ENCODE peak calls at places on chromosome 20, in eight cellular contexts. One of them, this sample, is unnamed.

GRCh38 chr20:8161262-8162071 is 29.4 kb downstream of the PLCB1 start:
- DNase-seq in mucosa of descending colon: peak
- DNase-seq in AG10803: no peak
- DNase-seq in cardiac fibroblast: no peak
- DNase-seq in mesothelial cell of epicardium: no peak
- DNase-seq in A549: no peak
- DNase-seq in WTC11: no peak
- DNase-seq in dorsolateral prefrontal cortex: no peak
- DNase-seq in this sample: no peak

GRCh38 chr20:21505161-21505809 is 8.6 kb downstream of the NKX2-2 start:
- DNase-seq in AG10803: peak
- DNase-seq in WTC11: peak
- DNase-seq in dorsolateral prefrontal cortex: peak
- DNase-seq in mucosa of descending colon: peak
- DNase-seq in cardiac fibroblast: peak
- DNase-seq in mesothelial cell of epicardium: peak
- DNase-seq in A549: peak
- DNase-seq in this sample: peak

GRCh38 chr20:43755851-43756250 is 29.0 kb upstream of the GTSF1L start:
- DNase-seq in cardiac fibroblast: peak
- DNase-seq in WTC11: no peak
- DNase-seq in AG10803: peak
- DNase-seq in mesothelial cell of epicardium: no peak
- DNase-seq in A549: no peak
- DNase-seq in mucosa of descending colon: no peak
- DNase-seq in dorsolateral prefrontal cortex: no peak
- DNase-seq in this sample: peak

GRCh38 chr20:17014217-17014616 is 212.6 kb upstream of the PCSK2 start:
- DNase-seq in dorsolateral prefrontal cortex: peak
- DNase-seq in A549: no peak
- DNase-seq in cardiac fibroblast: no peak
- DNase-seq in AG10803: no peak
- DNase-seq in mesothelial cell of epicardium: no peak
- DNase-seq in WTC11: peak
- DNase-seq in mucosa of descending colon: no peak
- DNase-seq in this sample: no peak

GRCh38 chr20:21615617-21616080 is 89.8 kb upstream of the PAX1 start:
- DNase-seq in mesothelial cell of epicardium: peak
- DNase-seq in dorsolateral prefrontal cortex: peak
- DNase-seq in AG10803: peak
- DNase-seq in A549: peak
- DNase-seq in mucosa of descending colon: peak
- DNase-seq in cardiac fibroblast: peak
- DNase-seq in WTC11: peak
- DNase-seq in this sample: peak

GRCh38 chr20:53672484-53673129 is 79.0 kb upstream of the ZNF217 start:
- DNase-seq in dorsolateral prefrontal cortex: no peak
- DNase-seq in mucosa of descending colon: no peak
- DNase-seq in WTC11: no peak
- DNase-seq in cardiac fibroblast: no peak
- DNase-seq in A549: no peak
- DNase-seq in AG10803: peak
- DNase-seq in mesothelial cell of epicardium: no peak
- DNase-seq in this sample: peak

GRCh38 chr20:62055106-62055861 is 10.4 kb downstream of the TAF4 start:
- DNase-seq in WTC11: no peak
- DNase-seq in cardiac fibroblast: no peak
- DNase-seq in A549: no peak
- DNase-seq in mucosa of descending colon: no peak
- DNase-seq in AG10803: no peak
- DNase-seq in mesothelial cell of epicardium: no peak
- DNase-seq in dorsolateral prefrontal cortex: no peak
- DNase-seq in this sample: no peak

GRCh38 chr20:62149532-62150235 is 6.1 kb downstream of the SS18L1 start:
- DNase-seq in mucosa of descending colon: no peak
- DNase-seq in AG10803: peak
- DNase-seq in mesothelial cell of epicardium: no peak
- DNase-seq in dorsolateral prefrontal cortex: no peak
- DNase-seq in cardiac fibroblast: peak
- DNase-seq in A549: no peak
- DNase-seq in WTC11: no peak
- DNase-seq in this sample: peak

GRCh38 chr20:45629496-45630100 is at the start of gene WFDC10A:
- DNase-seq in mucosa of descending colon: peak
- DNase-seq in dorsolateral prefrontal cortex: no peak
- DNase-seq in AG10803: peak
- DNase-seq in cardiac fibroblast: peak
- DNase-seq in mesothelial cell of epicardium: no peak
- DNase-seq in A549: peak
- DNase-seq in WTC11: peak
- DNase-seq in this sample: peak

GRCh38 chr20:63432577-63433061 is 39.8 kb downstream of the KCNQ2 start:
- DNase-seq in AG10803: no peak
- DNase-seq in WTC11: peak
- DNase-seq in cardiac fibroblast: no peak
- DNase-seq in A549: no peak
- DNase-seq in mucosa of descending colon: no peak
- DNase-seq in dorsolateral prefrontal cortex: no peak
- DNase-seq in mesothelial cell of epicardium: no peak
- DNase-seq in this sample: no peak

GRCh38 chr20:11222243-11222642 is 548.4 kb upstream of the JAG1 start:
- DNase-seq in dorsolateral prefrontal cortex: no peak
- DNase-seq in cardiac fibroblast: no peak
- DNase-seq in AG10803: no peak
- DNase-seq in mesothelial cell of epicardium: no peak
- DNase-seq in WTC11: no peak
- DNase-seq in A549: no peak
- DNase-seq in mucosa of descending colon: no peak
- DNase-seq in this sample: no peak

GRCh38 chr20:19820520-19821211 is 62.6 kb downstream of the RIN2 start:
- DNase-seq in dorsolateral prefrontal cortex: no peak
- DNase-seq in A549: no peak
- DNase-seq in WTC11: no peak
- DNase-seq in mesothelial cell of epicardium: no peak
- DNase-seq in AG10803: no peak
- DNase-seq in cardiac fibroblast: no peak
- DNase-seq in mucosa of descending colon: no peak
- DNase-seq in this sample: no peak

GRCh38 chr20:41094656-41095055 is 42.7 kb upstream of the PLCG1 start:
- DNase-seq in dorsolateral prefrontal cortex: no peak
- DNase-seq in A549: no peak
- DNase-seq in cardiac fibroblast: peak
- DNase-seq in WTC11: no peak
- DNase-seq in mucosa of descending colon: no peak
- DNase-seq in mesothelial cell of epicardium: no peak
- DNase-seq in AG10803: peak
- DNase-seq in this sample: no peak

GRCh38 chr20:43731469-43731868 is 4.7 kb upstream of the GTSF1L start:
- DNase-seq in dorsolateral prefrontal cortex: no peak
- DNase-seq in cardiac fibroblast: peak
- DNase-seq in mesothelial cell of epicardium: no peak
- DNase-seq in A549: no peak
- DNase-seq in AG10803: peak
- DNase-seq in WTC11: no peak
- DNase-seq in mucosa of descending colon: no peak
- DNase-seq in this sample: peak

GRCh38 chr20:8524716-8525343 is 392.8 kb downstream of the PLCB1 start:
- DNase-seq in mucosa of descending colon: no peak
- DNase-seq in dorsolateral prefrontal cortex: no peak
- DNase-seq in WTC11: no peak
- DNase-seq in A549: no peak
- DNase-seq in mesothelial cell of epicardium: no peak
- DNase-seq in AG10803: no peak
- DNase-seq in cardiac fibroblast: no peak
- DNase-seq in this sample: no peak

GRCh38 chr20:44011251-44011940 is 96.7 kb downstream of the TOX2 start:
- DNase-seq in mucosa of descending colon: no peak
- DNase-seq in A549: no peak
- DNase-seq in WTC11: no peak
- DNase-seq in cardiac fibroblast: no peak
- DNase-seq in dorsolateral prefrontal cortex: no peak
- DNase-seq in AG10803: no peak
- DNase-seq in mesothelial cell of epicardium: no peak
- DNase-seq in this sample: no peak

GRCh38 chr20:8898823-8899222 is 170.1 kb upstream of the PLCB4 start:
- DNase-seq in WTC11: no peak
- DNase-seq in mesothelial cell of epicardium: no peak
- DNase-seq in dorsolateral prefrontal cortex: no peak
- DNase-seq in cardiac fibroblast: no peak
- DNase-seq in A549: no peak
- DNase-seq in mucosa of descending colon: no peak
- DNase-seq in AG10803: no peak
- DNase-seq in this sample: no peak

GRCh38 chr20:57657537-57658446 is 37.6 kb upstream of the ZBP1 start:
- DNase-seq in cardiac fibroblast: no peak
- DNase-seq in mesothelial cell of epicardium: peak
- DNase-seq in A549: no peak
- DNase-seq in mucosa of descending colon: peak
- DNase-seq in AG10803: no peak
- DNase-seq in WTC11: peak
- DNase-seq in dorsolateral prefrontal cortex: peak
- DNase-seq in this sample: no peak

DNA sequence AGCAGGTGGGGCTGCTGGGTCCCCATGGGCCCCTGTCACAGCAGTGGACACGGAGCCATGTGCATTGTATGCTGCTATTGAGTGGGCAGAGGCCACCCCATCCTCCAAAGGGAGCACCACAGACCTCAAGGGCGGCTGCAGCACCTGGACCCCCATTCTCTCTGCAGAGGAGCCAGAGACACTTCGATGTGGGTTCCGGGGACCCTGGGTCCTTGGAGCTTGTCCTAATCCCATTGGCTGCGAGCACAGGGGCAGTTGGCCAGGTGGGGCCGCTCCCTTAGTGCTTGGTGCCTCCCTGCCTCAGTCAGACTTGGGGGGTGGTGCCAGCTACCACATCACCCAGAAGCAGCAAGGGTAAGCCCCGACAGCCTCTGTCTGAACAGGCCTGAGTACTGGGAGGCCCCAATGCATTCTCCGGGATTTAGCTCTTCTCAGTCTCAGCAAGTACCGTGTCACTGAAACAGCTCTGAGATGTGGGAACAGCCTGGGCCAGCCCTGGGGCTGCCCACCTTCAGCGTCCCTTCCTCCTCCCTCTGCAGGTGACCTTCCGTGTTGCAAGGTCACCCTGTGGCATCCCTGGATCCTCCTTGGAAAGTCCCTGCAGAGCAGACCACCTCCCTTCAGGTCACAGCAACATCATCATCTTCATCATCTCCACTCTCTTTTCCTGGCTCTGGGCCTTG is 73.9 kb downstream of the GINS1 start:
- DNase-seq in mesothelial cell of epicardium: no peak
- DNase-seq in AG10803: no peak
- DNase-seq in dorsolateral prefrontal cortex: no peak
- DNase-seq in A549: no peak
- DNase-seq in mucosa of descending colon: no peak
- DNase-seq in WTC11: no peak
- DNase-seq in cardiac fibroblast: no peak
- DNase-seq in this sample: no peak
- TF ChIP-seq CTCF in mesothelial cell of epicardium: no peak
- TF ChIP-seq CTCF in AG10803: no peak
- TF ChIP-seq CTCF in dorsolateral prefrontal cortex: no peak
- TF ChIP-seq CTCF in A549: no peak
- TF ChIP-seq CTCF in mucosa of descending colon: no peak
- TF ChIP-seq CTCF in WTC11: no peak
- TF ChIP-seq CTCF in cardiac fibroblast: peak
- TF ChIP-seq CTCF in this sample: peak

DNA sequence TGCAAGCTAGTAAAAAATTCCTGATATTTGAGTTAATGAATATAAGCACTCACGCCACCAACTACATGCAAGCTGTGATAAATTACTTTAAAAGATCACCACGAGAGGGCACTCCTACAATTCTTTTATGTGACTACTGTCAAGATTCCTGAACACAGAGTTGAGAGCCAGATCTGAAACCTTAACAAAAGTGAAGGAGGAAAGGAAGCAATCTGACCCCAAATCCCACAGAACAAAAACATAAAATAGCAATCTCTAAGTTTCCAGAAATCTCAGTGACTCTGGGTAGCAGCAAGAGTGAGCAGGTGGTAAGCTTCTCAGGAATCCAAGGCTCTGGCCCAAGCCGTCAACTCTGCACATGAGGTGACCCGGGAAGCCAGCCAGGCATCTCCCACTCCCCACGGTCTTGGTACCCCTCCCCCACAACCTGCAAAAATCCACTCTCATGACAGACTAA is 55.1 kb downstream of the STAU1 start:
- DNase-seq in A549: peak
- DNase-seq in dorsolateral prefrontal cortex: no peak
- DNase-seq in cardiac fibroblast: peak
- DNase-seq in AG10803: peak
- DNase-seq in WTC11: no peak
- DNase-seq in mucosa of descending colon: peak
- DNase-seq in mesothelial cell of epicardium: no peak
- DNase-seq in this sample: peak
- TF ChIP-seq CTCF in A549: peak
- TF ChIP-seq CTCF in dorsolateral prefrontal cortex: peak
- TF ChIP-seq CTCF in cardiac fibroblast: peak
- TF ChIP-seq CTCF in AG10803: peak
- TF ChIP-seq CTCF in WTC11: peak
- TF ChIP-seq CTCF in mucosa of descending colon: no peak
- TF ChIP-seq CTCF in mesothelial cell of epicardium: peak
- TF ChIP-seq CTCF in this sample: peak

DNA sequence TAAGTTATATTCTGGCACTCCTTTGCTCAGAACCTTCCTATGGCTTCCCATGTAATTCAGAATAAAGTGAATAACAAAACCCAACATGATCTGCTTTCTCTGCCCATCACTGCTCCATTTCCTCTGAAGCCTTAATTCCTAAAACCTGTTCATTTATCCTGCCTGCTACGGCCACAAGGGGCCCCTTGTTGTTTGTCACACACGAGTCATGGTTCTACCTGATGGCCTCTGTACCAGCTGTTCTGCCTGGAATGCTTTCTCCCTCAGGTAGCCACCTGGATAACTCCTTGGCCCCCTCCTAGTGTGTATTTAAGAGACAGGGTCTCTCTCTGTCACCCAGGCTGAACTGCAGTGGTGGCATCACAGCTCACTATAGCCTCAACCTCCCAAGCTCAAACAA is 26.8 kb downstream of the ERGIC3 start:
- DNase-seq in mesothelial cell of epicardium: no peak
- DNase-seq in mucosa of descending colon: peak
- DNase-seq in A549: peak
- DNase-seq in cardiac fibroblast: no peak
- DNase-seq in AG10803: no peak
- DNase-seq in WTC11: peak
- DNase-seq in dorsolateral prefrontal cortex: no peak
- DNase-seq in this sample: no peak
- TF ChIP-seq CTCF in mesothelial cell of epicardium: no peak
- TF ChIP-seq CTCF in mucosa of descending colon: no peak
- TF ChIP-seq CTCF in A549: peak
- TF ChIP-seq CTCF in cardiac fibroblast: peak
- TF ChIP-seq CTCF in AG10803: peak
- TF ChIP-seq CTCF in WTC11: no peak
- TF ChIP-seq CTCF in dorsolateral prefrontal cortex: no peak
- TF ChIP-seq CTCF in this sample: peak

DNA sequence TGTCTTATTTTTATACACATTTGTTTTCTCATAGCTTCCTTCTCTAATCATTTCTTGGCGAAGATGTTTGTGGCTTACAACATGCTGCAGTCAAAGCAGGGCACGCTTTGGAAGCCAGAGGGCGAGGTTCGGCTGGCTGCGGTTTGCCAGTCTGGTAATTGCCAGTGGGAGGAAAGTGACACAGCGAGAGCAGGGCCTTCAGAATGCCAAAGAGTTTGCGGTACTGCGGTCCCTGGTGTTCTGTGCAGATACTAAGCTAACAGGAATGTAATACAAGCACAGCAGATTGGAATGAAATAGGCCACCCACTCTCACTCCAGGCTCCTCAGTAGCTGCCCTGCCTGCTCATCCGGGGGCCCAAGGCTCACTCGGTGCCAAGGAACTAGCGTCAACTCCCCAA is 58.7 kb upstream of the TGM3 start:
- DNase-seq in mesothelial cell of epicardium: no peak
- DNase-seq in dorsolateral prefrontal cortex: peak
- DNase-seq in mucosa of descending colon: peak
- DNase-seq in cardiac fibroblast: peak
- DNase-seq in WTC11: peak
- DNase-seq in A549: no peak
- DNase-seq in AG10803: peak
- DNase-seq in this sample: peak
- TF ChIP-seq CTCF in mesothelial cell of epicardium: no peak
- TF ChIP-seq CTCF in dorsolateral prefrontal cortex: peak
- TF ChIP-seq CTCF in mucosa of descending colon: no peak
- TF ChIP-seq CTCF in cardiac fibroblast: peak
- TF ChIP-seq CTCF in WTC11: no peak
- TF ChIP-seq CTCF in A549: no peak
- TF ChIP-seq CTCF in AG10803: peak
- TF ChIP-seq CTCF in this sample: no peak